ENCODE peak calls at places on chromosomes 1 and 21, in five cellular contexts. O is upper lobe of right lung, K is GM13977, J is mesothelial cell of epicardium, H is esophagus squamous epithelium. N is an unnamed sample.

GRCh38 chr1:178282949-178283367 is 189.1 kb downstream of the RASAL2 start:
- DNase-seq in O (no peak), K (peak; percentile 18), J (no peak), H (no peak), N (no peak)

GRCh38 chr1:6795661-6796060 is 10.4 kb downstream of the CAMTA1 start:
- DNase-seq in O (no peak), K (no peak), J (no peak), H (no peak), N (no peak)

GRCh38 chr1:16202281-16203210 is 9.9 kb downstream of the ARHGEF19 start:
- DNase-seq in O (no peak), K (no peak), J (no peak), H (no peak), N (no peak)

GRCh38 chr1:230130172-230130944 is 63.3 kb downstream of the GALNT2 start:
- DNase-seq in O (no peak), K (no peak), J (no peak), H (no peak), N (no peak)

GRCh38 chr1:238111081-238111480 is 220.4 kb upstream of the ZP4 start:
- DNase-seq in O (no peak), K (no peak), J (no peak), H (no peak), N (no peak)

GRCh38 chr1:108028841-108029401 is 63.9 kb upstream of the VAV3 start:
- DNase-seq in O (no peak), K (no peak), J (no peak), H (no peak), N (no peak)

GRCh38 chr1:12276225-12276624 is 46.4 kb downstream of the VPS13D start:
- DNase-seq in O (no peak), K (no peak), J (no peak), H (no peak), N (no peak)

GRCh38 chr21:17819114-17819877 is at the start of gene C21orf91:
- DNase-seq in O (peak; percentile 96), K (peak; percentile 91), J (peak; percentile 68), H (peak; percentile 43), N (peak; percentile 67)

GRCh38 chr1:91803847-91804545 is 82.0 kb downstream of the TGFBR3 start:
- DNase-seq in O (no peak), K (peak; percentile 69), J (no peak), H (no peak), N (no peak)

GRCh38 chr1:118185083-118185899 is at the start of gene SPAG17:
- DNase-seq in O (peak; percentile 77), K (peak; percentile 32), J (peak; percentile 69), H (no peak), N (no peak)

GRCh38 chr1:169484683-169485426 is 889 bp downstream of the SLC19A2 start:
- DNase-seq in O (peak; percentile 80), K (peak; percentile 39), J (no peak), H (no peak), N (no peak)

GRCh38 chr1:86913399-86913895 is 479 bp downstream of the SELENOF start:
- DNase-seq in O (no peak), K (no peak), J (no peak), H (no peak), N (no peak)

GRCh38 chr21:29194342-29194741 is 63.9 kb downstream of the MAP3K7CL start:
- DNase-seq in O (no peak), K (no peak), J (no peak), H (no peak), N (no peak)

GRCh38 chr1:169858467-169858866 is 35.2 kb downstream of the SCYL3 start:
- DNase-seq in O (no peak), K (no peak), J (no peak), H (no peak), N (no peak)

GRCh38 chr1:188669715-188670114 is 1807.9 kb downstream of the BRINP3 start:
- DNase-seq in O (no peak), K (no peak), J (no peak), H (no peak), N (no peak)

GRCh38 chr1:157249326-157249725 is 111.1 kb upstream of the ETV3 start:
- DNase-seq in O (no peak), K (peak; percentile 16), J (no peak), H (no peak), N (no peak)

GRCh38 chr1:67601955-67602354 is 83.0 kb upstream of the GADD45A start:
- DNase-seq in O (no peak), K (no peak), J (no peak), H (no peak), N (no peak)

GRCh38 chr1:220798338-220798737 is 11.6 kb downstream of the MTARC1 start:
- DNase-seq in O (no peak), K (no peak), J (no peak), H (no peak), N (no peak)

GRCh38 chr1:181038399-181038873 is 4.7 kb downstream of the MR1 start:
- DNase-seq in O (no peak), K (peak; percentile 69), J (no peak), H (no peak), N (no peak)

GRCh38 chr1:196951711-196952394 is 8.3 kb downstream of the CFHR2 start:
- DNase-seq in O (no peak), K (no peak), J (no peak), H (no peak), N (no peak)

GRCh38 chr21:41615613-41616012 is 107.7 kb upstream of the TMPRSS2 start:
- DNase-seq in O (no peak), K (no peak), J (no peak), H (no peak), N (no peak)

GRCh38 chr1:1069061-1069710 is 4.9 kb downstream of the RNF223 start:
- DNase-seq in O (peak; percentile 91), K (peak; percentile 98), J (peak; percentile 87), H (no peak), N (no peak)

GRCh38 chr21:42443876-42444744 is 40.4 kb downstream of the UBASH3A start:
- DNase-seq in O (no peak), K (no peak), J (no peak), H (no peak), N (no peak)

GRCh38 chr1:85201340-85202091 is 700 bp upstream of the SYDE2 start:
- DNase-seq in O (peak; percentile 91), K (peak; percentile 77), J (peak; percentile 81), H (no peak), N (peak; percentile 40)

GRCh38 chr1:185073725-185074124 is 28.4 kb downstream of the RNF2 start:
- DNase-seq in O (no peak), K (no peak), J (no peak), H (no peak), N (no peak)

GRCh38 chr1:154607748-154608521 is at the start of gene ADAR:
- DNase-seq in O (peak; percentile 93), K (peak; percentile 90), J (peak; percentile 71), H (peak; percentile 84), N (peak; percentile 70)

GRCh38 chr1:180183426-180183825 is 28.8 kb downstream of the QSOX1 start:
- DNase-seq in O (peak; percentile 7), K (no peak), J (no peak), H (no peak), N (no peak)

GRCh38 chr21:28605138-28605537 is 387.5 kb downstream of the LTN1 start:
- DNase-seq in O (no peak), K (no peak), J (no peak), H (no peak), N (no peak)

GRCh38 chr1:33624991-33625870 is 152.8 kb downstream of the ZSCAN20 start:
- DNase-seq in O (no peak), K (no peak), J (no peak), H (no peak), N (no peak)

GRCh38 chr21:45934570-45934969 is 47.0 kb upstream of the COL6A1 start:
- DNase-seq in O (no peak), K (no peak), J (no peak), H (no peak), N (no peak)

GRCh38 chr1:200005160-200005559 is 22.4 kb upstream of the NR5A2 start:
- DNase-seq in O (no peak), K (no peak), J (no peak), H (no peak), N (no peak)

GRCh38 chr1:88124614-88125013 is 559.5 kb upstream of the PKN2 start:
- DNase-seq in O (no peak), K (no peak), J (no peak), H (no peak), N (no peak)

GRCh38 chr21:43826623-43826974 is 37.2 kb downstream of the RRP1 start:
- DNase-seq in O (no peak), K (no peak), J (no peak), H (no peak), N (no peak)

GRCh38 chr21:43825610-43825935 is 36.2 kb downstream of the RRP1 start:
- DNase-seq in O (no peak), K (no peak), J (no peak), H (no peak), N (no peak)

GRCh38 chr21:43824883-43825609 is 35.7 kb downstream of the RRP1 start:
- DNase-seq in O (no peak), K (no peak), J (no peak), H (no peak), N (no peak)

GRCh38 chr21:43827015-43827611 is 37.7 kb downstream of the RRP1 start:
- DNase-seq in O (no peak), K (no peak), J (no peak), H (no peak), N (no peak)

DNA sequence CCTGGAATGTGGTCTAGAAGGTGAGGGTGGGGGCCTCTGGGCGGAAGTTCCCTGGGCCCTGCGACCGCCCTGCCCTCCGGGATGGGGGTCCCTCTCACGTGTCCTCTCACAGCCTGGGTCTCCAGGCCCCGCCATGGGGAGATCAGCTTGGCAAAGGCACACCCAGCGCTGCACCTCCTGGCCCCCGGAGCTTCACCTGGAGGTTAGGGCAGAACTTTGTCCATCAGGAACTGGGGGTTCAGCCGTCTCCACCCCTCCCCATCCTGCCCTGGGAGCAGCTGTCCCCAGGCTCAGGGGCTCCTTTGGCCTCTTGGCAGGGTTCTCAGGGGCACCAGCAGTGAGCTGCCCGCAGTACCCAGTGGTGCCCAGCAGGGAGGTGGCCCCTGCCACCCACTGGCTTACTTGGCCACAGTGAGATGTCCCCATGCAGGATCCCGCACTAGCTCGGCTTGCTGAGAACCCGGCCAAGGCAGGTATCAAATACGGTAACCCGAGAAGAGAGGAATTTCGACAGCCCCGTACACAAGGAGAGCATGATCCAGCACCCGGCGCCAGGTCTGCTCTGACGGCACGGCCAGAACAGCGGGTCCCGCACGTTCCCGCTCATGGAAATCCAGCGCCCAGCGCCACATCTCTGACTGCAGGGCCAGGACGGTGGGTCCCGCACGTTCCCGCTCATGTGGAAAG is 36.7 kb downstream of the RRP1 start:
- DNase-seq in O (no peak), K (no peak), J (no peak), H (no peak), N (no peak)
- TF ChIP-seq CTCF in O (no peak), K (peak; percentile 5), J (no peak), H (no peak), N (no peak)

GRCh38 chr1:75133754-75134655 is at the start of gene LHX8:
- DNase-seq in O (no peak), K (no peak), J (no peak), H (no peak), N (no peak)
- TF ChIP-seq CTCF in O (no peak), K (no peak), J (no peak), H (no peak), N (no peak)

GRCh38 chr1:224644553-224645154 is 28.5 kb downstream of the CNIH3 start:
- DNase-seq in O (no peak), K (peak; percentile 76), J (no peak), H (no peak), N (no peak)
- TF ChIP-seq CTCF in O (peak; percentile 90), K (peak; percentile 92), J (peak; percentile 98), H (peak; percentile 55), N (peak; percentile 55)

GRCh38 chr21:36429672-36430546 is 44.7 kb downstream of the CHAF1B start:
- DNase-seq in O (peak; percentile 79), K (peak; percentile 86), J (no peak), H (peak; percentile 22), N (peak; percentile 56)
- TF ChIP-seq CTCF in O (no peak), K (peak; percentile 7), J (no peak), H (no peak), N (no peak)